ENCODE peak calls at places on chromosomes 12 and 14, in eight cellular contexts. V is ovary, O is sigmoid colon, I is GM12865, K is lower leg skin, W is prostate gland, Y is adipocyte, B is fibroblast of the aortic adventitia. C is an unnamed sample.

GRCh38 chr14:53663709-53664108 is 292.9 kb downstream of the BMP4 start:
- DNase-seq in O (peak; percentile 66), B (peak; percentile 7), Y (peak; percentile 42), I (no peak), W (no peak), K (no peak), V (no peak), C (no peak)

GRCh38 chr12:124445826-124446225 is 121.6 kb downstream of the NCOR2 start:
- DNase-seq in B (no peak), K (no peak), W (no peak), Y (no peak), O (no peak), V (no peak), I (no peak), C (no peak)

GRCh38 chr14:95314609-95315008 is 5.1 kb downstream of the CLMN start:
- DNase-seq in V (no peak), W (peak; percentile 28), B (peak; percentile 20), K (no peak), Y (peak; percentile 62), O (no peak), I (peak; percentile 77), C (no peak)

GRCh38 chr12:86249856-86250255 is 6.3 kb downstream of the MGAT4C start:
- DNase-seq in Y (peak; percentile 59), I (no peak), O (no peak), K (no peak), V (no peak), W (no peak), B (peak; percentile 33), C (peak; percentile 16)

GRCh38 chr12:108126990-108127468 is 2.1 kb upstream of the WSCD2 start:
- DNase-seq in O (peak; percentile 75), I (no peak), K (no peak), V (no peak), B (no peak), W (no peak), Y (no peak), C (no peak)

GRCh38 chr12:132689227-132689626 is 1.8 kb downstream of the PXMP2 start:
- DNase-seq in I (no peak), Y (no peak), V (no peak), K (no peak), O (no peak), W (no peak), B (no peak), C (no peak)

GRCh38 chr14:59507063-59507751 is 22.9 kb downstream of the JKAMP start:
- DNase-seq in O (no peak), V (peak; percentile 37), K (peak; percentile 82), I (peak; percentile 55), Y (peak; percentile 62), W (peak; percentile 18), B (peak; percentile 49), C (peak; percentile 26)

GRCh38 chr12:131454418-131455217 is 256.3 kb upstream of the SFSWAP start:
- DNase-seq in Y (no peak), O (no peak), W (no peak), B (no peak), V (no peak), I (peak; percentile 81), K (peak; percentile 73), C (no peak)

GRCh38 chr12:591571-592505 is 71.4 kb downstream of the NINJ2 start:
- DNase-seq in O (peak; percentile 61), W (no peak), Y (no peak), B (no peak), V (peak; percentile 13), K (peak; percentile 86), I (no peak), C (no peak)

GRCh38 chr14:104580961-104581360 is 1.4 kb downstream of the C14orf180 start:
- DNase-seq in V (no peak), I (no peak), W (no peak), O (peak; percentile 72), B (no peak), K (no peak), Y (no peak), C (no peak)

GRCh38 chr14:75258803-75259509 is 19.7 kb upstream of the FOS start:
- DNase-seq in O (peak; percentile 99), I (peak; percentile 99), Y (peak; percentile 99), W (peak; percentile 98), V (peak; percentile 100), K (peak; percentile 100), B (peak; percentile 99), C (peak; percentile 99)

GRCh38 chr12:90234455-90234854 is 525.8 kb upstream of the ATP2B1 start:
- DNase-seq in V (no peak), B (peak; percentile 66), W (no peak), K (no peak), Y (peak; percentile 25), O (no peak), I (peak; percentile 1), C (no peak)

GRCh38 chr14:103078420-103078749 is 5.6 kb upstream of the LBHD2 start:
- DNase-seq in O (peak; percentile 92), Y (peak; percentile 91), K (no peak), V (peak; percentile 81), I (peak; percentile 90), B (peak; percentile 79), W (peak; percentile 76), C (peak; percentile 48)

GRCh38 chr14:39488600-39488999 is 56.4 kb upstream of the FBXO33 start:
- DNase-seq in K (no peak), W (no peak), B (peak; percentile 12), O (no peak), I (no peak), V (no peak), Y (no peak), C (no peak)

GRCh38 chr12:69440016-69440415 is 30.2 kb upstream of the FRS2 start:
- DNase-seq in W (peak; percentile 8), O (no peak), V (no peak), Y (no peak), B (no peak), I (no peak), K (no peak), C (no peak)

GRCh38 chr12:77435446-77436091 is 370.2 kb upstream of the E2F7 start:
- DNase-seq in W (no peak), K (no peak), V (no peak), I (no peak), O (no peak), B (no peak), Y (no peak), C (no peak)

GRCh38 chr12:96237465-96238077 is 43.4 kb downstream of the ELK3 start:
- DNase-seq in V (peak; percentile 74), K (peak; percentile 94), B (peak; percentile 97), O (peak; percentile 93), I (no peak), Y (peak; percentile 90), W (no peak), C (peak; percentile 81)

GRCh38 chr14:76984297-76984696 is 44.2 kb downstream of the IRF2BPL start:
- DNase-seq in B (no peak), I (no peak), W (no peak), V (no peak), K (no peak), Y (no peak), O (no peak), C (no peak)

GRCh38 chr12:75437564-75437963 is 43.0 kb upstream of the GLIPR1 start:
- DNase-seq in B (peak; percentile 44), V (no peak), K (no peak), O (no peak), I (peak; percentile 42), Y (no peak), W (no peak), C (no peak)

GRCh38 chr12:6963016-6963731 is 7.3 kb downstream of the PHB2 start:
- DNase-seq in Y (no peak), B (no peak), V (peak; percentile 37), I (no peak), O (peak; percentile 65), K (peak; percentile 93), W (peak; percentile 92), C (no peak)
- H3K4me3 ChIP-seq in Y (no peak overlapping the region), B (no peak overlapping the region), V (peak overlapping the region; percentile 14), I (no peak overlapping the region), O (no peak overlapping the region), K (peak overlapping the region; percentile 45), W (peak overlapping the region; percentile 85), C (no peak overlapping the region)

GRCh38 chr12:45336331-45336730 is 120.4 kb downstream of the ANO6 start:
- DNase-seq in V (no peak), K (no peak), O (no peak), I (no peak), W (no peak), Y (peak; percentile 86), B (peak; percentile 91), C (peak; percentile 93)
- H3K4me3 ChIP-seq in V (no peak overlapping the region), K (no peak overlapping the region), O (no peak overlapping the region), I (no peak overlapping the region), W (no peak overlapping the region), Y (no peak overlapping the region), B (no peak overlapping the region), C (no peak overlapping the region)

DNA sequence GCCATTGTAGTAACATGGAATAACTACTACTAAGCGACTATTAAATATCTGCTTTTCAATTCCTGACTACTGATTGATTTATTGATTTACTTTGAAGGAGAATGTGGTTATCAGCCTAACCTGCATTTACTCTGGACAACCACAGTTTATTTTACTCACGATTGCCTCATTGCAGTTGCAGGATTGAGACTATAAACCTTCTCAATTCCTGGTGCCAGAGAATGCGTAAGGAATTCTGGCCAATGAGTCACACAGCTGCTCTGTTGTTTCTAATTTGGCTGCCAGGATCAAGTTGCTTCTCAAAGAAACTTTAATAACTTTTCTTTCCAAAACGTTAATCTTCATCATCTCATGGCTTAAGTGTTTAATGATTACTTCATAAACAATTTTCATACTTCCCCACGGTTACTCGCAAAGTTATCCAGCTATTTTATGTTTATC is 13.1 kb upstream of the TMTC1 start:
- DNase-seq in Y (peak; percentile 95), I (no peak), W (peak; percentile 60), B (peak; percentile 94), K (no peak), O (peak; percentile 71), V (peak; percentile 37), C (peak; percentile 87)
- H3K4me3 ChIP-seq in Y (peak overlapping the region; percentile 53), I (no peak overlapping the region), W (no peak overlapping the region), B (no peak overlapping the region), K (no peak overlapping the region), O (no peak overlapping the region), V (no peak overlapping the region), C (no peak overlapping the region)

DNA sequence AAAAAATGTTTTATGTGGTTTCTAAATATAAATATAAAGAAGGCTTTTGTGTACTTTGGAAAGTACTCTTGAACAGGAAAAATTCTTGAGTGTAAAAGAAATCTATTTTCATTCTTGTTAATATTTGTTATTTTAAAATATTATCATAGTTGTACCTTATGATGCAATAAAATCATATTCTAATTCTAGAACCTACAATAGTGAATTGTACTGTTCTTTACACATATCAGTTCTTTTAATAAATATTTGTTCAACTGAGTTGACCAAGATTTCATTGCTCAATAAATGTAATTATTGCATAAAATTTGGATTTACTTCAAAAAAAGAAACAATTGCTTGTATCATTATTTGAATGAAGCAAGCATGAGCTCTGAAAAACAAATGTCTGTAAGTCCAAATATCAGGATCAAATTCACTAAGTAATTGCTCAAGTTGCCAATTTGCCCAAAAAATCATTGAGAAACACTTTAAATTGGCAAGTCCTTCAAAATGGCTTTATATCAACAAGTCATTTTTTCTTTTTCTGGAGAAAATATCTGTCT is 191.6 kb upstream of the SLC16A7 start:
- DNase-seq in K (no peak), Y (peak; percentile 60), W (no peak), O (no peak), B (peak; percentile 42), I (no peak), V (no peak), C (no peak)
- H3K4me3 ChIP-seq in K (no peak overlapping the region), Y (peak overlapping the region; percentile 66), W (no peak overlapping the region), O (no peak overlapping the region), B (no peak overlapping the region), I (no peak overlapping the region), V (no peak overlapping the region), C (no peak overlapping the region)